ENCODE peak calls at places on chromosomes 4 and X, in four cellular contexts. A is body of pancreas, U is spleen, K is upper lobe of left lung. H is an unnamed sample. For H3K36me3, the result is how much of the 10 kb centered on the place peaks cover.

GRCh38 chr4:1544861-1545275 is 138.6 kb upstream of the NKX1-1 start:
- DNase-seq in U (no peak), A (no peak), K (peak), H (no peak)

GRCh38 chrX:46831620-46832327 is 5.1 kb upstream of the RP2 start:
- DNase-seq in A (no peak), K (no peak), U (no peak), H (no peak)

GRCh38 chrX:15616531-15616930 is 15.8 kb upstream of the ACE2 start:
- DNase-seq in U (no peak), K (no peak), A (no peak), H (no peak)

GRCh38 chrX:108224727-108225455 is 133.3 kb downstream of the ATG4A start:
- DNase-seq in U (no peak), K (no peak), A (peak), H (no peak)

GRCh38 chr4:67615119-67615518 is 56.6 kb downstream of the STAP1 start:
- DNase-seq in K (no peak), U (no peak), A (no peak), H (no peak)

GRCh38 chr4:147823135-147823534 is 91.2 kb downstream of the ARHGAP10 start:
- DNase-seq in K (no peak), A (no peak), U (no peak), H (no peak)

GRCh38 chr4:11368701-11369115 is 60.0 kb downstream of the HS3ST1 start:
- DNase-seq in A (no peak), K (peak), U (peak), H (no peak)

GRCh38 chrX:149151805-149152757 is 353.0 kb downstream of the IDS start:
- DNase-seq in A (no peak), K (no peak), U (no peak), H (no peak)

GRCh38 chr4:121112530-121112929 is 40.2 kb upstream of the NDNF start:
- DNase-seq in U (no peak), K (no peak), A (no peak), H (no peak)

GRCh38 chrX:6012357-6012756 is 216.3 kb downstream of the NLGN4X start:
- DNase-seq in U (no peak), K (no peak), A (no peak), H (no peak)

GRCh38 chr4:146159384-146160058 is 16.0 kb upstream of the LSM6 start:
- DNase-seq in A (no peak), U (no peak), K (no peak), H (no peak)

GRCh38 chr4:13534344-13535063 is 9.8 kb downstream of the NKX3-2 start:
- DNase-seq in A (no peak), K (peak), U (peak), H (no peak)

GRCh38 chr4:88533937-88534750 is 10.6 kb upstream of the PYURF start:
- DNase-seq in K (no peak), U (no peak), A (no peak), H (no peak)

GRCh38 chr4:128385683-128386304 is 98.2 kb upstream of the PGRMC2 start:
- DNase-seq in U (no peak), A (no peak), K (no peak), H (no peak)

GRCh38 chr4:148071009-148071408 is 339.1 kb downstream of the ARHGAP10 start:
- DNase-seq in U (no peak), K (no peak), A (no peak), H (no peak)

GRCh38 chrX:37755073-37755472 is 24.8 kb upstream of the CYBB start:
- DNase-seq in K (no peak), A (peak), U (no peak), H (no peak)

GRCh38 chr4:168656055-168656660 is 159.3 kb downstream of the PALLD start:
- DNase-seq in U (no peak), K (no peak), A (no peak), H (no peak)

GRCh38 chrX:63686878-63687714 is 97.9 kb downstream of the ARHGEF9 start:
- DNase-seq in K (no peak), A (peak), U (no peak), H (no peak)

DNA sequence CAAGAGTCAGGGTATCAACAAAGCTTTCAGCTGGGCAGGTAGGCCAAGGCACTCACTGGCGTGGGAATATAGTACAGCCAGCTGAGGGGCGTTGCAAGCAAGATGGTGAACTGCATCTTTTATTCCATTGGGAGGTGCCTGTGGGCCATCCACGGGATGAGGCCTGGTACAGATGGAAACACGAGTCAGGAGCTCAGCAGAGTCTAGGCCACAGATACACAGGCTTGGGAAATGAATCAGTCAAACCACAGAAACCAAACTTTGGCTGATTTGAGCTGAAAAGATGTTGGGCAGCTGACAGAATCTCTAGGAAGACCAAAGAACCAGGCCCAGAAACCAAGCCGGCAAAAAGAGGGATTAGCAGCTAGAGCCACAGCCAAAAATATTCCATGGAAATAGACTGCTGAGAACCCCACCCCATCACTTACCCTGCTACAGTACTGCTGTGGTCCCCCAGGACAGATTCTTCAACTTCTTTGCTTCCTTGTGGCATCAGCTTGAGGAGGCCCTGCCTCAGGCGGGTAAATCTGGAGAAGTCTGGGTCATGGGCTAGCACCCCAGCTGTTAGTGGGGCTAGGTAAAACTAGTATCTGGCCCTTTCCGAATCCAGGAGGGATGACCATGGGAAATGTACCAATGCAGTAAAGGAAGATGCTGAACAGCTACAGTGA is 75.4 kb downstream of the TMEM131L start:
- DNase-seq in K (no peak), A (no peak), U (no peak), H (no peak)
- H3K36me3 ChIP-seq in K (under half), A (under half), U (half or more), H (under half)

GRCh38 chrX:71111851-71112468 is 583 bp upstream of the IL2RG start:
- DNase-seq in U (peak), A (no peak), K (no peak), H (no peak)
- TF ChIP-seq POLR2A in U (no peak), A (no peak), K (no peak), H (no peak)

GRCh38 chr4:3229964-3230363 is 19.0 kb upstream of the MSANTD1 start:
- DNase-seq in U (peak), K (peak), A (no peak), H (no peak)

GRCh38 chr4:3233391-3234071 is 15.4 kb upstream of the MSANTD1 start:
- DNase-seq in A (no peak), U (no peak), K (no peak), H (no peak)

GRCh38 chr4:3232871-3233271 is 16.1 kb upstream of the MSANTD1 start:
- DNase-seq in K (peak), A (no peak), U (no peak), H (no peak)

GRCh38 chr4:3231431-3231980 is 17.5 kb upstream of the MSANTD1 start:
- DNase-seq in K (no peak), A (no peak), U (no peak), H (no peak)

DNA sequence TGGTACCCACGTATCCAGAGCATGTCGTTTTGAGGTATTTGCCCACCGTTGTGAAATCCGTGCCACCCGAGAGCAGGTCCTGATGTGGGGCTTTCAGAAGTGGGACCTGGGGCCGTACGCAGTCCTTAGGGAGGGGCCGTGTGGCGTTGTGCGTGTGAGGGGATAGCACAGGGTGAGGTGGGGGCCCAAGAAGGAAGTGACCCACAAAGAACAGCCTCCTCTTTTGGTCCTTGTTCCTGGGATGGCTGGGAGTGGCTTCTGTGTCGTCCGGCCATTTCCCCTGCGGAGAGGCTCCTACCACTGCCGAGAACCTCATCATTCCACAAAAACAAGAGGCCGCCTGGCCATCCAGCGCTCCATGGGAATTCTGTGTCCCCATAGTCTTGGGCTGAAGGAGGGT is 17.0 kb upstream of the MSANTD1 start:
- DNase-seq in A (no peak), K (peak), U (no peak), H (no peak)
- H3K36me3 ChIP-seq in A (half or more), K (half or more), U (half or more), H (under half)

DNA sequence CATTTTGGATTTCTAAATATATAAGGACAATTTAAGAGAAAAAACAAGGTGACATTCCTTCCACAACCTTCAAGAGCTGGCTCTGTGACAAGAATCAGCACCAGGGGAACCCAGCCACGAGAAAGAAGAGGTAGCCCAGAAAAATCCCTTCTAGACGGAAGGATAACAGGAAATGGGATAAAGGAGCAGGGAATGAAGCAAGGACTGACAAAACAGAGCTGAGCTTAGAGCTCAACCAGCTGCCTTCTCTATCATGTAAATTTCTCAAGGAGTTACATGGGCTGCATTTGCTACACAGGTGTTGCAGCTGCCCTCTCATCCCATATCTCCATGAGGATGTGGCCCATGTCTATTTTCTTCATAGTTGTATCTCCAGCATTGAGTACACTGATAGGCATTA is 154.2 kb upstream of the PRDX4 start:
- DNase-seq in K (no peak), U (no peak), A (no peak), H (no peak)
- TF ChIP-seq POLR2A in K (no peak), U (no peak), A (no peak), H (no peak)

GRCh38 chr4:75030649-75031235 is 97.8 kb downstream of the PARM1 start:
- DNase-seq in K (no peak), A (peak), U (no peak), H (no peak)

GRCh38 chr4:75028196-75028854 is 95.4 kb downstream of the PARM1 start:
- DNase-seq in A (peak), K (no peak), U (no peak), H (no peak)

GRCh38 chr4:75030028-75030427 is 97.1 kb downstream of the PARM1 start:
- DNase-seq in K (no peak), A (no peak), U (no peak), H (no peak)

GRCh38 chr4:75025432-75025831 is 92.5 kb downstream of the PARM1 start:
- DNase-seq in U (no peak), K (no peak), A (no peak), H (no peak)
- H3K36me3 ChIP-seq in U (under half), K (under half), A (under half), H (under half)

GRCh38 chr4:151263455-151263854 is 13.5 kb upstream of the PRSS48 start:
- DNase-seq in A (no peak), U (no peak), K (no peak), H (no peak)

GRCh38 chr4:151256134-151256533 is 20.8 kb upstream of the PRSS48 start:
- DNase-seq in A (no peak), U (no peak), K (no peak), H (no peak)

GRCh38 chr4:151260526-151260925 is 16.4 kb upstream of the PRSS48 start:
- DNase-seq in A (no peak), U (no peak), K (no peak), H (no peak)

GRCh38 chr4:151257704-151258103 is 19.3 kb upstream of the PRSS48 start:
- DNase-seq in A (no peak), U (no peak), K (no peak), H (no peak)

GRCh38 chr4:151259752-151260151 is 17.2 kb upstream of the PRSS48 start:
- DNase-seq in U (no peak), K (no peak), A (no peak), H (no peak)
- TF ChIP-seq POLR2A in U (no peak), K (no peak), A (no peak), H (no peak)

H was measured in esophagus squamous epithelium.